ENCODE peak calls at places on chromosomes 1 and 21, in four cellular contexts. L, B, J and F are unnamed samples. For H3K27me3, the result is how much of the 10 kb centered on the place peaks cover.

GRCh38 chr1:3064901-3065300 is 4.1 kb upstream of the PRDM16 start:
- DNase-seq in J (no peak), B (no peak), L (no peak), F (no peak)

GRCh38 chr1:2352341-2353214 is 38.8 kb downstream of the MORN1 start:
- DNase-seq in B (no peak), J (no peak), L (no peak), F (no peak)

GRCh38 chr1:239678181-239678580 is 291.8 kb downstream of the CHRM3 start:
- DNase-seq in B (no peak), L (no peak), J (no peak), F (no peak)

GRCh38 chr21:32918467-32919140 is 107.1 kb upstream of the OLIG2 start:
- DNase-seq in L (no peak), J (no peak), B (no peak), F (no peak)

GRCh38 chr1:90502696-90503095 is 214.4 kb downstream of the BARHL2 start:
- DNase-seq in J (no peak), B (no peak), L (no peak), F (no peak)

GRCh38 chr1:67645495-67646144 is 39.4 kb upstream of the GADD45A start:
- DNase-seq in L (no peak), J (peak), B (no peak), F (no peak)

GRCh38 chr1:1122078-1122811 is 6.4 kb upstream of the C1orf159 start:
- DNase-seq in L (peak), B (peak), J (peak), F (peak)

GRCh38 chr1:217435159-217435558 is 195.7 kb downstream of the GPATCH2 start:
- DNase-seq in B (no peak), J (no peak), L (no peak), F (no peak)

GRCh38 chr1:89356658-89357400 is 7.0 kb upstream of the GBP6 start:
- DNase-seq in J (peak), L (no peak), B (no peak), F (no peak)

GRCh38 chr1:226626577-226626956 is 78.0 kb downstream of the STUM start:
- DNase-seq in L (peak), B (peak), J (peak), F (peak)

GRCh38 chr1:216818284-216818683 is 95.1 kb upstream of the ESRRG start:
- DNase-seq in L (no peak), B (no peak), J (no peak), F (no peak)

GRCh38 chr1:60866884-60867648 is 215.3 kb upstream of the NFIA start:
- DNase-seq in B (no peak), J (peak), L (no peak), F (no peak)

GRCh38 chr1:217495249-217495648 is 135.6 kb downstream of the GPATCH2 start:
- DNase-seq in J (no peak), B (no peak), L (no peak), F (no peak)

GRCh38 chr1:44405804-44406743 is 1.0 kb downstream of the RNF220 start:
- DNase-seq in J (peak), B (no peak), L (peak), F (peak)

GRCh38 chr1:51355382-51355781 is 25.0 kb upstream of the TTC39A start:
- DNase-seq in B (no peak), L (no peak), J (no peak), F (no peak)

GRCh38 chr1:172040466-172040865 is 199.2 kb downstream of the DNM3 start:
- DNase-seq in L (no peak), B (no peak), J (no peak), F (peak)

GRCh38 chr1:240385985-240386978 is 225.7 kb downstream of the GREM2 start:
- DNase-seq in J (peak), L (no peak), B (no peak), F (no peak)

GRCh38 chr21:43268086-43268803 is 99.4 kb downstream of the CRYAA start:
- DNase-seq in B (no peak), L (no peak), J (no peak), F (no peak)

GRCh38 chr1:110498270-110498669 is 20.7 kb downstream of the KCNA10 start:
- DNase-seq in L (no peak), J (no peak), B (no peak), F (no peak)

GRCh38 chr1:22906968-22907367 is 65.7 kb downstream of the LACTBL1 start:
- DNase-seq in L (peak), J (no peak), B (no peak), F (no peak)

GRCh38 chr1:54543729-54544496 is 4.1 kb upstream of the ACOT11 start:
- DNase-seq in L (peak), J (no peak), B (no peak), F (no peak)

GRCh38 chr1:160641323-160642280 is 5.2 kb downstream of the SLAMF1 start:
- DNase-seq in B (no peak), J (no peak), L (no peak), F (no peak)
- H2AFZ ChIP-seq in B (no peak), J (no peak), L (no peak), F (no peak)

GRCh38 chr1:62778208-62778607 is 5.7 kb upstream of the ATG4C start:
- DNase-seq in B (no peak), L (no peak), J (no peak), F (no peak)
- H3K27me3 ChIP-seq in B (under half), L (under half), J (under half), F (under half)

DNA sequence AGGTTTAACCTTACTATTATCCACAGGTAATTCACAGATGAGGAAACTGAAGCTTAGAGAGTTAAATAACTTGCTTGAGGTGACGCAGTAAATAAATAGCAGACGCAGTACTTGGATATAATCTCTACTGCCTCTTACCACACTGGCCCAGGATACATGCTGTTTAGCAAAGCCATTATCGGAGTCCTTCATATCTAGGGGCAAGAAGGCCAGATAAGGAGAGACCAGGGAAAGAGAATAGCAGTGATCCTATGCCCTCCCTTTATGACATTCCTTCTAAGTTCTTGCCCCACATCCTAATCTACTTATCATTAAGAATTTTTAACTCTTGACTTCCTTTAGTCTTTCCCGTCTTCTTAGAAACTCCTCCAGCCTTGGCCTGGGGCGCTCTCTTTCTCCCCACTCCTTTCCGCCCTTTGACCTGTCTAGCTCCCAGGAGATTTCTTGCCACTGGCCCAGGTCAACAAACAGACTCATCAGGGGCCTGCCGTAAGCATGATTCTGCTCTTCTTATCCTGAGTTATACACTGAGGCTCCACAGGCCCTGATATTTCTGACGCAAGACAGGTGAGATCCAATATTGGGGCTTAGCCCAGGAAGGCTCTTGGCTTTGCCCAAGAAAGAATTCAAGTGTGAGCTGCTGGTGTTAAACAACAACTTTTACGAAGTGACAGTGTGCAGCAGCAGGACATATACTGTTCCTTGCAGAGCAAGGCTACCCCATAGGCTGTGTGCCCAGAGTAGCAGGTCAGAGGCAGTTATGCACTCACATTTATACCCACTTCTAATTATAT is 11.5 kb upstream of the SLAMF1 start:
- DNase-seq in J (no peak), L (no peak), B (no peak), F (no peak)
- H2AFZ ChIP-seq in J (no peak), L (no peak), B (no peak), F (no peak)

GRCh38 chr1:4769516-4770280 is 115.3 kb downstream of the AJAP1 start:
- DNase-seq in L (no peak), B (no peak), J (no peak), F (no peak)
- H3K27me3 ChIP-seq in L (under half), B (under half), J (under half), F (under half)

GRCh38 chr1:78275906-78276690 is 214.7 kb upstream of the PTGFR start:
- DNase-seq in B (no peak), L (no peak), J (no peak), F (no peak)

GRCh38 chr1:78274814-78275213 is 216.0 kb upstream of the PTGFR start:
- DNase-seq in L (no peak), B (no peak), J (peak), F (no peak)

GRCh38 chr1:78279051-78279450 is 211.7 kb upstream of the PTGFR start:
- DNase-seq in B (no peak), L (no peak), J (peak), F (no peak)

GRCh38 chr1:78275456-78275855 is 215.3 kb upstream of the PTGFR start:
- DNase-seq in J (no peak), L (no peak), B (no peak), F (no peak)

GRCh38 chr1:78277253-78277652 is 213.5 kb upstream of the PTGFR start:
- DNase-seq in L (no peak), B (no peak), J (peak), F (peak)
- H2AFZ ChIP-seq in L (peak), B (no peak), J (peak), F (peak)

GRCh38 chr1:235450886-235451457 is 53.3 kb downstream of the B3GALNT2 start:
- DNase-seq in L (no peak), J (no peak), B (no peak), F (no peak)
- H3K27me3 ChIP-seq in L (under half), J (under half), B (under half), F (under half)

DNA sequence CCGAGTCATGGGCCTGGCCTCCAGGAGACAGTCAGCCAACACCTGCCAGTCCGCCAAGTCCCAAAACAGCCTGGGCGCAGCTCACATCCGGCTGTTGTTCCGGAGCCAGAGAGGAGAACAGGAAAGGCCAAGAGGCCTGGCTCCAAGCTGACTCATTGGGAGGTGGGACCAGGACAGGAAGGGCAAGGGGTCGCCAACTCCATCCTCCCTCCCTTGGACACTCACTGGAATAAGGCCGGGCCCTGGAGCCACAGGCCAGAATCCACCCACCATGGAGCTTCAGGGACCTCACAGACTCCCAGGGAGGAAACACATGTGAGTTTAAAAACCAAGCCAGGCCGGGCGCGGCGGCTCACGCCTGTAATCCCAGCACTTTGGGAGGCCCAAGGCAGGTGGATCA is 25.1 kb upstream of the CLIC4 start:
- DNase-seq in B (no peak), J (peak), L (no peak), F (peak)
- H2AFZ ChIP-seq in B (no peak), J (peak), L (peak), F (no peak)

GRCh38 chr1:94071391-94071790 is 49.6 kb downstream of the ABCA4 start:
- DNase-seq in B (no peak), L (peak), J (no peak), F (no peak)
- H3K27me3 ChIP-seq in B (under half), L (under half), J (under half), F (under half)